ENCODE peak calls at places on chromosomes 7 and 10, in ten cellular contexts. L, Q, X, K, Y, P, U, A, E and S are unnamed samples.

GRCh38 chr10:340646-341045 is 205.4 kb downstream of the ZMYND11 start:
- DNase-seq in U (no peak), K (no peak), P (no peak), L (no peak), E (no peak), A (no peak), X (no peak), Q (no peak), Y (no peak), S (no peak)

GRCh38 chr10:49139866-49140195 is 6.0 kb upstream of the FAM170B start:
- DNase-seq in K (no peak), L (no peak), Y (no peak), A (no peak), X (no peak), U (no peak), Q (no peak), E (peak; percentile 37), P (peak; percentile 99), S (no peak)

GRCh38 chr7:84009051-84009450 is 185.5 kb downstream of the SEMA3A start:
- DNase-seq in E (no peak), X (no peak), Q (no peak), U (no peak), K (no peak), P (peak; percentile 68), A (no peak), L (no peak), Y (no peak), S (no peak)

GRCh38 chr10:71933651-71934050 is 30.5 kb upstream of the CHST3 start:
- DNase-seq in P (no peak), U (no peak), E (no peak), K (no peak), Y (no peak), X (no peak), Q (no peak), L (peak; percentile 17), A (no peak), S (no peak)

GRCh38 chr10:115129752-115130151 is 36.6 kb downstream of the ATRNL1 start:
- DNase-seq in E (peak; percentile 43), Q (no peak), A (no peak), L (no peak), P (peak; percentile 37), K (no peak), X (no peak), U (peak; percentile 48), Y (no peak), S (no peak)

GRCh38 chr10:124616040-124616835 is 127.9 kb downstream of the FAM53B start:
- DNase-seq in P (no peak), E (no peak), X (no peak), Q (no peak), L (peak; percentile 27), Y (no peak), A (no peak), K (no peak), U (no peak), S (no peak)

GRCh38 chr10:93947055-93947454 is 46.7 kb upstream of the PLCE1 start:
- DNase-seq in Q (no peak), P (peak; percentile 86), A (no peak), U (no peak), Y (no peak), E (no peak), X (no peak), L (no peak), K (no peak), S (no peak)

GRCh38 chr7:156475666-156476065 is 164.9 kb upstream of the RNF32 start:
- DNase-seq in A (no peak), U (no peak), X (no peak), Y (no peak), E (peak; percentile 26), P (peak; percentile 90), K (no peak), Q (no peak), L (no peak), S (no peak)

GRCh38 chr10:17432738-17433137 is 21.7 kb downstream of the ST8SIA6 start:
- DNase-seq in Y (peak; percentile 1), U (no peak), K (no peak), L (no peak), A (no peak), Q (no peak), P (peak; percentile 14), X (no peak), E (no peak), S (no peak)

GRCh38 chr10:24469993-24470392 is 253.7 kb downstream of the ARHGAP21 start:
- DNase-seq in P (no peak), Y (no peak), E (no peak), Q (peak; percentile 82), K (no peak), X (peak; percentile 84), U (no peak), A (no peak), L (no peak), S (no peak)

DNA sequence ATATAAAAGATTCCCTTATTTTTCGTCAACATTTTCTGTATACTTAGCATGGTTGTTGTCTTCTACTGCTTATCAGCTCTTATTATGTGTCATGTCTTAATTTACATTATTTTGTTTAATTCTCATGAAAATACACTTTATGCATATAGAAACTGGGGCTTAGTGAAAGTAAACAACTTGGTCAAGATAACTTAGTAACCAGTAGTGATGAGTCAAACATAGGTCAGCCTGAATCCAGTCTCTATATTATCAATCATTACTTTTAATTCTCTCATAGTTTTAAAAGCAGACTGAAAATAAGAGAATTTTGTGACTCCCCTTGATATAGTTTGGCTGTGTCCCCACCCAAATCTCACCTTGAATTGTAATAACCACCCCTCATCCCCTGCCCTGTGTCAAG is 119.6 kb upstream of the TPK1 start:
- DNase-seq in P (no peak), L (no peak), E (no peak), A (no peak), X (no peak), K (no peak), Y (no peak), Q (no peak), U (no peak), S (no peak)
- H3K4me1 ChIP-seq in P (no peaks in the 10 kb centered on the region), L (no peaks in the 10 kb centered on the region), E (no peaks in the 10 kb centered on the region), A (no peaks in the 10 kb centered on the region), X (no peaks in the 10 kb centered on the region), K (no peaks in the 10 kb centered on the region), Y (no peaks in the 10 kb centered on the region), Q (no peaks in the 10 kb centered on the region), U (no peaks in the 10 kb centered on the region), S (no peaks in the 10 kb centered on the region)

GRCh38 chr7:104982773-104983619 is 31.0 kb upstream of the KMT2E start:
- DNase-seq in L (no peak), Y (no peak), P (no peak), E (no peak), A (no peak), Q (no peak), X (no peak), U (no peak), K (no peak), S (no peak)

GRCh38 chr7:104983620-104984539 is 30.1 kb upstream of the KMT2E start:
- DNase-seq in Q (peak; percentile 91), X (peak; percentile 86), Y (peak; percentile 87), K (peak; percentile 85), A (peak; percentile 69), L (peak; percentile 84), E (peak; percentile 77), U (peak; percentile 59), P (peak; percentile 81), S (peak; percentile 94)

GRCh38 chr7:104980969-104981670 is 32.9 kb upstream of the KMT2E start:
- DNase-seq in K (no peak), X (no peak), P (peak; percentile 71), E (peak; percentile 54), Y (no peak), L (no peak), U (peak; percentile 73), Q (no peak), A (no peak), S (no peak)

GRCh38 chr7:104981671-104982036 is 32.4 kb upstream of the KMT2E start:
- DNase-seq in X (no peak), U (no peak), P (no peak), E (no peak), A (no peak), Q (no peak), L (no peak), Y (no peak), K (no peak), S (no peak)

GRCh38 chr7:104982308-104982755 is 31.7 kb upstream of the KMT2E start:
- DNase-seq in L (no peak), X (no peak), K (no peak), E (no peak), Y (no peak), A (no peak), Q (no peak), U (no peak), P (no peak), S (no peak)
- H3K4me1 ChIP-seq in L (peaks cover 34% of the 10 kb centered on the region), X (peaks cover 42% of the 10 kb centered on the region), K (no peaks in the 10 kb centered on the region), E (peaks cover 42% of the 10 kb centered on the region), Y (peaks cover 6% of the 10 kb centered on the region), A (peaks cover 42% of the 10 kb centered on the region), Q (peaks cover 43% of the 10 kb centered on the region), U (peaks cover 55% of the 10 kb centered on the region), P (peaks cover 16% of the 10 kb centered on the region), S (no peaks in the 10 kb centered on the region)

GRCh38 chr7:9835204-9835603 is 1138.5 kb upstream of the PHF14 start:
- DNase-seq in X (peak; percentile 8), Y (no peak), A (no peak), Q (no peak), K (no peak), L (no peak), E (no peak), P (no peak), U (no peak), S (no peak)
- H3K4me1 ChIP-seq in X (no peaks in the 10 kb centered on the region), Y (no peaks in the 10 kb centered on the region), A (no peaks in the 10 kb centered on the region), Q (no peaks in the 10 kb centered on the region), K (no peaks in the 10 kb centered on the region), L (no peaks in the 10 kb centered on the region), E (peaks cover 3% of the 10 kb centered on the region), P (no peaks in the 10 kb centered on the region), U (no peaks in the 10 kb centered on the region), S (no peaks in the 10 kb centered on the region)

DNA sequence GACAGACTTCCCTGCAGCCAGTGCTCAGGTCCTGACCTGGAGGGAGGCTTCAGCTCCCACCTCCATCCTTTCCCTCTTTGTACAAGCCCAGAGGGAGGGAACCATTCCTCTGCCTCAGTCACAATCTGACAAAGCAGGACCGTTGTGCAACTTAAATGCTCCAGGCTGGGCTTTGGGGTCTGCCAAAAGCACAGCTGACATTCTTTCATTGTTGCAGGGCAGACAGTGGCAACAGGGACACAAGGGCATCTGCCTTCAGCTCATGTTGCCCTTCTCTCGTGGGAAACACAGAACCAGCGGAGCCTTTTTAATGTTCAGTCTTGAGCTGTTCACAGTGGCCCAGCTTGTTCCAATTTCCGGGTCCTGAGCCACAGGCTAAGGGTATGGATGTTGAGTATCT is 155.7 kb upstream of the TNS3 start:
- DNase-seq in K (no peak), Q (no peak), X (no peak), U (no peak), L (no peak), A (no peak), P (no peak), E (no peak), Y (no peak), S (no peak)
- H3K4me1 ChIP-seq in K (no peaks in the 10 kb centered on the region), Q (no peaks in the 10 kb centered on the region), X (no peaks in the 10 kb centered on the region), U (peaks cover 3% of the 10 kb centered on the region), L (no peaks in the 10 kb centered on the region), A (no peaks in the 10 kb centered on the region), P (peaks cover 8% of the 10 kb centered on the region), E (no peaks in the 10 kb centered on the region), Y (peaks cover 2% of the 10 kb centered on the region), S (no peaks in the 10 kb centered on the region)

DNA sequence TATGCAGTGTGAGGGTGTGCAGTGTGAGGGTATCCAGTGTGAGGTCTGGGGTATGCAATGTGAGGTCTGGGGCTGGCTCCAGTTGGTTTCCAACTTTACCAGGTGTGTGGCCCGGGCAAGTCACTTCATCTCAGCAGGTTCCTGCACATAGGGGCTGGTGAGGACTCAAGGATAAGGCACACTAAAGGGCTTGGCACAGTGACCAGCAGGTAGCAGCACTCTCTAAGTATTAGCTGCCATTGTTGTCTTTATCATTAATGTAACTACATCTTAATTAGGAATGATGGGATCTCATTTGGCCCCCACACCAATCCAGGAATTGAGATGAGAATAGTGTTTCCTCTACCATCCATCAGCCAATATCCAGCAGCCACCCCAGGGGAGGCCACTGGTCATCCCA is 117.3 kb downstream of the KCNMA1 start:
- DNase-seq in L (no peak), P (no peak), Q (no peak), K (no peak), E (no peak), U (no peak), Y (no peak), X (no peak), A (no peak), S (no peak)
- H3K4me1 ChIP-seq in L (no peaks in the 10 kb centered on the region), P (peaks cover 10% of the 10 kb centered on the region), Q (no peaks in the 10 kb centered on the region), K (peaks cover 5% of the 10 kb centered on the region), E (peaks cover 14% of the 10 kb centered on the region), U (no peaks in the 10 kb centered on the region), Y (no peaks in the 10 kb centered on the region), X (no peaks in the 10 kb centered on the region), A (peaks cover 9% of the 10 kb centered on the region), S (peaks cover 62% of the 10 kb centered on the region)